ENCODE peak calls at places on chromosomes 6 and 20, in five cellular contexts. K, O, W, M and V are unnamed samples. For H3K79me1 and H3K4me1, the result is how much of the 10 kb centered on the place peaks cover.

GRCh38 chr20:9945406-9945805 is 89.4 kb upstream of the ANKEF1 start:
- DNase-seq in K (peak), O (peak), M (no peak), W (no peak), V (peak)

GRCh38 chr20:62887147-62887859 is 25.7 kb upstream of the TCFL5 start:
- DNase-seq in M (no peak), O (peak), W (no peak), K (peak), V (no peak)

GRCh38 chr6:158161566-158162254 is 6.4 kb downstream of the SERAC1 start:
- DNase-seq in O (no peak), M (peak), W (peak), K (no peak), V (no peak)

GRCh38 chr6:56842602-56843475 is 112.1 kb upstream of the BEND6 start:
- DNase-seq in O (peak), M (peak), K (peak), W (peak), V (no peak)

GRCh38 chr6:150587637-150588036 is 12.0 kb upstream of the PLEKHG1 start:
- DNase-seq in K (no peak), O (no peak), W (no peak), M (no peak), V (no peak)

GRCh38 chr6:168741305-168741704 is 300.3 kb downstream of the SMOC2 start:
- DNase-seq in O (no peak), M (no peak), W (no peak), K (no peak), V (no peak)

GRCh38 chr6:163585932-163586437 is 171.5 kb downstream of the QKI start:
- DNase-seq in M (peak), O (peak), W (no peak), K (peak), V (no peak)

GRCh38 chr6:26156105-26156849 is 69.0 kb downstream of the HFE start:
- DNase-seq in K (peak), O (peak), W (peak), M (peak), V (peak)

GRCh38 chr6:143223895-143224294 is 163.2 kb downstream of the AIG1 start:
- DNase-seq in M (peak), K (peak), W (no peak), O (no peak), V (peak)

GRCh38 chr20:42985628-42986027 is 204.1 kb downstream of the PTPRT start:
- DNase-seq in M (peak), W (no peak), O (no peak), K (no peak), V (no peak)

GRCh38 chr6:149913542-149914240 is 9.2 kb downstream of the RAET1G start:
- DNase-seq in K (no peak), M (no peak), W (no peak), O (no peak), V (no peak)

GRCh38 chr6:85404497-85405174 is 45.2 kb upstream of the NT5E start:
- DNase-seq in K (peak), W (no peak), O (peak), M (no peak), V (no peak)

GRCh38 chr6:28353356-28353755 is 3.6 kb downstream of the ZKSCAN3 start:
- DNase-seq in K (no peak), O (no peak), W (no peak), M (no peak), V (no peak)

GRCh38 chr6:37648465-37649330 is 49.0 kb downstream of the MDGA1 start:
- DNase-seq in K (peak), M (peak), W (peak), O (no peak), V (peak)

GRCh38 chr6:29107758-29108157 is at the start of gene OR2J3:
- DNase-seq in K (no peak), O (no peak), W (no peak), M (no peak), V (no peak)

GRCh38 chr20:59830107-59831023 is 103.1 kb downstream of the SYCP2 start:
- DNase-seq in M (no peak), W (no peak), O (no peak), K (no peak), V (no peak)

GRCh38 chr6:170043150-170043819 is 247.6 kb downstream of the DLL1 start:
- DNase-seq in K (no peak), M (no peak), W (no peak), O (no peak), V (no peak)

GRCh38 chr20:61842011-61842410 is 223.7 kb downstream of the TAF4 start:
- DNase-seq in M (no peak), O (no peak), W (no peak), K (no peak), V (no peak)

GRCh38 chr6:106318851-106319250 is 6.7 kb downstream of the ATG5 start:
- DNase-seq in M (no peak), W (no peak), K (no peak), O (no peak), V (no peak)

GRCh38 chr6:40176117-40176516 is 241.9 kb upstream of the MOCS1 start:
- DNase-seq in M (no peak), W (no peak), K (no peak), O (no peak), V (no peak)

GRCh38 chr6:162964703-162965140 is 236.9 kb downstream of the PACRG start:
- DNase-seq in M (no peak), K (peak), W (no peak), O (peak), V (no peak)

GRCh38 chr20:45470262-45470931 is 844 bp downstream of the WFDC2 start:
- DNase-seq in K (peak), O (no peak), M (peak), W (peak), V (peak)

GRCh38 chr6:17714879-17715860 is 8.4 kb upstream of the NUP153 start:
- DNase-seq in W (no peak), M (peak), O (peak), K (peak), V (no peak)

GRCh38 chr6:36873612-36874011 is 991 bp downstream of the PPIL1 start:
- DNase-seq in M (peak), K (peak), W (no peak), O (no peak), V (no peak)

GRCh38 chr6:36184311-36184710 is 12.2 kb upstream of the BRPF3 start:
- DNase-seq in W (no peak), O (no peak), K (no peak), M (no peak), V (no peak)

GRCh38 chr6:35253249-35253648 is 6.3 kb upstream of the ZNF76 start:
- DNase-seq in O (no peak), W (no peak), K (no peak), M (no peak), V (no peak)

GRCh38 chr6:43436577-43437282 is 9.4 kb downstream of the ABCC10 start:
- DNase-seq in K (peak), M (peak), O (peak), W (no peak), V (no peak)

GRCh38 chr6:136826216-136826615 is 3.8 kb downstream of the PEX7 start:
- DNase-seq in W (no peak), O (no peak), K (no peak), M (no peak), V (no peak)

GRCh38 chr20:54922636-54923035 is 447.2 kb downstream of the DOK5 start:
- DNase-seq in M (no peak), W (no peak), O (no peak), K (no peak), V (no peak)

GRCh38 chr6:39377530-39377929 is 55.0 kb upstream of the KCNK16 start:
- DNase-seq in W (peak), M (peak), O (peak), K (peak), V (peak)

GRCh38 chr20:35541118-35541782 is 628 bp upstream of the ERGIC3 start:
- DNase-seq in K (no peak), M (peak), O (no peak), W (no peak), V (no peak)

GRCh38 chr6:17167327-17167979 is 65.6 kb downstream of the STMND1 start:
- DNase-seq in M (peak), O (peak), W (peak), K (peak), V (peak)

GRCh38 chr20:16477632-16478031 is 95.6 kb downstream of the KIF16B start:
- DNase-seq in M (no peak), W (no peak), K (peak), O (peak), V (no peak)

GRCh38 chr6:56794421-56794820 is 151.7 kb upstream of the DST start:
- DNase-seq in O (no peak), K (no peak), W (peak), M (peak), V (no peak)

GRCh38 chr6:128507337-128508310 is 12.8 kb downstream of the PTPRK start:
- DNase-seq in M (no peak), K (peak), O (peak), W (no peak), V (no peak)

GRCh38 chr20:19973920-19974620 is 43.1 kb upstream of the NAA20 start:
- DNase-seq in W (no peak), K (peak), M (no peak), O (peak), V (no peak)

GRCh38 chr20:19975901-19976300 is 41.3 kb upstream of the NAA20 start:
- DNase-seq in W (no peak), M (no peak), O (no peak), K (no peak), V (no peak)

GRCh38 chr20:19975436-19975799 is 41.7 kb upstream of the NAA20 start:
- DNase-seq in M (no peak), O (peak), K (no peak), W (no peak), V (no peak)

GRCh38 chr20:19976595-19977372 is 40.4 kb upstream of the NAA20 start:
- DNase-seq in K (peak), W (no peak), O (peak), M (peak), V (no peak)

GRCh38 chr20:19974621-19975435 is 42.3 kb upstream of the NAA20 start:
- DNase-seq in O (peak), W (no peak), M (no peak), K (peak), V (no peak)
- H3K79me1 ChIP-seq in O (under half), W (under half), M (under half), K (under half), V (under half)

GRCh38 chr6:131937703-131938631 is 13.2 kb downstream of the CCN2 start:
- DNase-seq in K (peak), O (peak), M (peak), W (no peak), V (no peak)
- H3K27ac ChIP-seq in K (peak), O (peak), M (no peak), W (no peak), V (no peak)

GRCh38 chr20:53917145-53918009 is 153.0 kb downstream of the BCAS1 start:
- DNase-seq in W (no peak), O (no peak), M (peak), K (peak), V (no peak)
- H3K4me1 ChIP-seq in W (under half), O (under half), M (under half), K (under half), V (under half)

DNA sequence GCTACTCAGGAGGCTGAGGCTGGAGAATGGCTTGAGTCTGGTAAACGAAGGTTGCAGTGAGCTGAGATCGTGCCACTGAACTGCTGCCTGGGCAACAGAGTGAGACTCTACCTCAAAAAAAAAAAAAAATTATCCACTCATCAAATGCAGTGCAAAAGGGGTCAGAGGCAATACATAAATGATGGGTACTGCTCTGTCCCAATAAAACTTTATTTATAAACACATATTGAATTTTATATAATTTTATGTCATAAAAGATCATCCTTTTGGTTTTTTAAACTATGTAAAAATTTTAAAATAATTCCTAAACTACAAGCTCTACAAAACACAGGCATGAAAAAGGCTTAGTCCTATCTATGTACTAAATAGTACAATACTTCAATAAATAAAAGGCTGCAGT is 10.3 kb downstream of the KHDC1 start:
- DNase-seq in W (no peak), O (no peak), M (no peak), K (no peak), V (no peak)
- H3K79me1 ChIP-seq in W (under half), O (under half), M (under half), K (under half), V (under half)